ENCODE peak calls at places on chromosome 17, in ten cellular contexts. R is lung microvascular endothelial cell; U is AG10803; G is SHP77; C is activated T-helper 1 cell treated with Interleukin-2 at 50 U/mL for 16 hours; I is fibroblast of the conjunctiva; V is substantia nigra; D is amygdala; B is stimulated activated CD4-positive, alpha-beta T cell treated with anti-CD3 and anti-CD28 coated beads, Interleukin-4, amount 100 ng/mL, for 24 hours; W is NCI-H2171. J is an unnamed sample.

GRCh38 chr17:42354956-42355843 is 33.0 kb downstream of the STAT3 start:
- DNase-seq in R (no peak), U (peak; percentile 91), G (no peak), C (no peak), I (peak; percentile 44), V (no peak), D (no peak), B (no peak), W (no peak), J (no peak)

GRCh38 chr17:9285602-9286001 is 264.3 kb downstream of the NTN1 start:
- DNase-seq in R (no peak), U (peak; percentile 78), G (no peak), C (no peak), I (no peak), V (no peak), D (no peak), B (no peak), W (no peak), J (no peak)

GRCh38 chr17:8109669-8110455 is 8.5 kb downstream of the ALOXE3 start:
- DNase-seq in R (peak; percentile 67), U (no peak), G (peak; percentile 67), C (peak; percentile 73), I (no peak), V (no peak), D (peak; percentile 15), B (peak; percentile 80), W (peak; percentile 58), J (peak; percentile 8)

GRCh38 chr17:4944163-4944553 is 4.1 kb downstream of the RNF167 start:
- DNase-seq in R (no peak), U (no peak), G (no peak), C (peak; percentile 43), I (no peak), V (no peak), D (no peak), B (peak; percentile 53), W (no peak), J (no peak)

GRCh38 chr17:58326609-58327341 is 1.8 kb downstream of the TSPOAP1 start:
- DNase-seq in R (no peak), U (no peak), G (no peak), C (no peak), I (no peak), V (no peak), D (no peak), B (no peak), W (no peak), J (no peak)

GRCh38 chr17:68096111-68096510 is 60.6 kb downstream of the KPNA2 start:
- DNase-seq in R (no peak), U (no peak), G (no peak), C (no peak), I (no peak), V (no peak), D (no peak), B (no peak), W (no peak), J (no peak)

GRCh38 chr17:74419862-74420492 is 11.9 kb upstream of the GPRC5C start:
- DNase-seq in R (no peak), U (no peak), G (no peak), C (no peak), I (no peak), V (no peak), D (no peak), B (no peak), W (no peak), J (no peak)

GRCh38 chr17:74543406-74543805 is 2.5 kb downstream of the CD300C start:
- DNase-seq in R (no peak), U (no peak), G (no peak), C (no peak), I (no peak), V (no peak), D (no peak), B (no peak), W (no peak), J (no peak)

GRCh38 chr17:72683506-72684404 is 408.7 kb downstream of the SLC39A11 start:
- DNase-seq in R (no peak), U (peak; percentile 92), G (no peak), C (no peak), I (peak; percentile 86), V (no peak), D (no peak), B (no peak), W (peak; percentile 14), J (no peak)

GRCh38 chr17:73208139-73208827 is 15.4 kb downstream of the COG1 start:
- DNase-seq in R (no peak), U (no peak), G (no peak), C (no peak), I (no peak), V (no peak), D (no peak), B (no peak), W (no peak), J (no peak)

GRCh38 chr17:47905221-47905733 is 9.2 kb downstream of the SP2 start:
- DNase-seq in R (peak; percentile 67), U (peak; percentile 92), G (no peak), C (no peak), I (peak; percentile 50), V (no peak), D (peak; percentile 46), B (no peak), W (no peak), J (peak; percentile 69)

GRCh38 chr17:39939588-39940419 is 12.3 kb downstream of the LRRC3C start:
- DNase-seq in R (no peak), U (peak; percentile 89), G (peak; percentile 23), C (no peak), I (peak; percentile 56), V (no peak), D (no peak), B (peak; percentile 46), W (peak; percentile 57), J (no peak)

GRCh38 chr17:49022391-49022941 is 25.3 kb downstream of the IGF2BP1 start:
- DNase-seq in R (peak; percentile 77), U (peak; percentile 84), G (no peak), C (no peak), I (no peak), V (no peak), D (no peak), B (no peak), W (no peak), J (no peak)

GRCh38 chr17:78034429-78035091 is 76.1 kb downstream of the TNRC6C start:
- DNase-seq in R (no peak), U (peak; percentile 45), G (no peak), C (no peak), I (no peak), V (no peak), D (no peak), B (no peak), W (peak; percentile 32), J (no peak)

J was measured in C1 segment of cervical spinal cord.